ENCODE peak calls at places on chromosomes 5 and 9, in four cellular contexts. S, J, M and A are unnamed samples.

GRCh38 chr9:122857810-122858209 is 29.4 kb upstream of the PDCL start:
- DNase-seq in S (no peak), J (no peak), M (no peak), A (no peak)

GRCh38 chr5:6729400-6730310 is 16.4 kb downstream of the TENT4A start:
- DNase-seq in S (no peak), J (no peak), M (no peak), A (no peak)

GRCh38 chr9:1267141-1267570 is 217.0 kb downstream of the DMRT2 start:
- DNase-seq in S (no peak), J (no peak), M (no peak), A (no peak)

GRCh38 chr5:61881821-61882220 is 424.2 kb upstream of the KIF2A start:
- DNase-seq in S (no peak), J (no peak), M (no peak), A (no peak)

GRCh38 chr5:135462304-135462703 is 10.2 kb upstream of the TIFAB start:
- DNase-seq in S (peak; percentile 45), J (no peak), M (no peak), A (peak; percentile 37)

GRCh38 chr9:16154570-16155078 is 601.8 kb downstream of the CCDC171 start:
- DNase-seq in S (peak; percentile 37), J (no peak), M (no peak), A (no peak)

GRCh38 chr5:174752121-174752520 is 27.7 kb downstream of the MSX2 start:
- DNase-seq in S (no peak), J (no peak), M (no peak), A (no peak)

GRCh38 chr5:65808261-65808741 is 86.3 kb downstream of the NLN start:
- DNase-seq in S (no peak), J (no peak), M (no peak), A (no peak)

GRCh38 chr5:153222956-153223355 is 267.5 kb upstream of the GRIA1 start:
- DNase-seq in S (peak; percentile 27), J (no peak), M (no peak), A (no peak)

GRCh38 chr9:73683862-73684591 is 532.4 kb downstream of the ANXA1 start:
- DNase-seq in S (peak; percentile 39), J (no peak), M (no peak), A (no peak)
- TF ChIP-seq CTCF in S (peak; percentile 48), J (peak; percentile 34), M (peak; percentile 14), A (peak; percentile 75)

GRCh38 chr9:23851024-23851629 is 25.1 kb upstream of the ELAVL2 start:
- DNase-seq in S (no peak), J (no peak), M (no peak), A (peak; percentile 3)
- H3K4me3 ChIP-seq in S (no peak overlapping the region), J (peak overlapping the region; percentile 23), M (peak overlapping the region; percentile 32), A (peak overlapping the region; percentile 48)

GRCh38 chr5:54766748-54767147 is 218.6 kb downstream of the ESM1 start:
- DNase-seq in S (no peak), J (no peak), M (no peak), A (no peak)
- TF ChIP-seq CTCF in S (no peak), J (no peak), M (no peak), A (peak; percentile 27)

GRCh38 chr9:22343218-22343611 is 103.4 kb upstream of the DMRTA1 start:
- DNase-seq in S (no peak), J (no peak), M (no peak), A (no peak)
- H3K4me3 ChIP-seq in S (no peak overlapping the region), J (no peak overlapping the region), M (no peak overlapping the region), A (no peak overlapping the region)

GRCh38 chr5:32708949-32709348 is 2.2 kb upstream of the NPR3 start:
- DNase-seq in S (no peak), J (no peak), M (no peak), A (no peak)

GRCh38 chr5:32710859-32711692 is at the start of gene NPR3:
- DNase-seq in S (peak; percentile 62), J (no peak), M (peak; percentile 30), A (no peak)

GRCh38 chr5:32710335-32710858 is 724 bp upstream of the NPR3 start:
- DNase-seq in S (no peak), J (no peak), M (peak; percentile 51), A (no peak)

GRCh38 chr5:32711693-32712462 is 757 bp downstream of the NPR3 start:
- DNase-seq in S (peak; percentile 47), J (no peak), M (peak; percentile 20), A (no peak)

DNA sequence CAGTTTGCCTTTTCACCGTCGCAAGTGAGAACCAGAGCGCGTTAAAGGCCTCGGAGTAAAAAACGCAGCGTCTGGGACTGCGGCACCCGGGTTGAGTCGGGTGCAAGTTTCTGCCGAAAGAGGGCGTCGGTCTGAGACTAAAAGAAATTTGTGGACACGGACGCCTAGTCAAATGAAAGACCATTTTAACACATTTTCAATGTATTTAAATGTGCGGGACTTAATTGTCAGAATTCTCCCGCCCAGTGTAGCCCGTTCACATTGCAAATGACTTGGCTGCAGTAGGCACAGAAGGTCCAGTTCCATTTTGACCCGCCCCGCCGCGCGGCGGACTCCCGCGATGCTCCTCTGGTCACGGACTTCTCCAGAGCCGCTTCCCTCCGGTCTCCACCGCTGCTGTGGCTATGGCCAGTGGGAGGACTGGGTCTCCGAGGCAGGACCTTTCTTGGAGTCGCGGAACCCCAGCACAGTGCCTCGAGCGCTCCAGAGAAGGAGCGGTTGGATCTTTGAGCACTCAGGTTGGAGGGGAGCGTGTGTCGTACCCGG is 1.3 kb upstream of the NPR3 start:
- DNase-seq in S (peak; percentile 85), J (no peak), M (peak; percentile 58), A (no peak)
- TF ChIP-seq CTCF in S (peak; percentile 79), J (peak; percentile 42), M (peak; percentile 65), A (peak; percentile 71)

DNA sequence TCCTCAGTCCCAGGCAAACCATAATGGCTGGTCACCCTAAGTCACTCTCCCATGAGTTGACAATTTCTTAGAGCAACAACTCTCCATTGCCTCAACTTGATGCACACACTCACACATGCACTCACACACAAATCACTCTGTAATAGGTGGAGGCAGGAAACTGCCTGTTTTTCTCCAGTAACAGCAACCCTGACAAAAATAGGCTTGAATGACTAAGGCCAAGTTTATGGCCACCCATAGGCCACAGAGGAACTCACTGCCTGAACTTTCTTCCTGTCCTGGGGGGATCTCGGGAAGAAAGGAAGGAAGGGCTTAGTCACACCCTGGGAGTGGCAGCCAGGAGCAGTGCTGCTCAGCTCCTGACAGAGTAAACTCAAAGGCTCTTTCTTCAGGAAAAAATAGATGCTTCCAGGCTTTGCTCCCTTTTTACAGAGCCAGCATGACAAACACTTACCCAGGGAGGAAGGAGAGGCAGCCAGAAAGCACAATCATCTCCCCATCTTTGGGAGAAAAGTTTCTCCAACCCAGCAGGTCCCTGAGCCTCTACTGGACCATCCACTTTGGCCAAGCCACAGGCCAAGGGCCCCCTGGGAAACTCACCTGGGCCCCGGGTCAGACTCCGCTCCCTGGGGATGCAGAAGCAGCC is 368 bp downstream of the SH3TC2 start:
- DNase-seq in S (peak; percentile 47), J (no peak), M (peak; percentile 69), A (no peak)
- H3K4me3 ChIP-seq in S (no peak overlapping the region), J (no peak overlapping the region), M (no peak overlapping the region), A (no peak overlapping the region)

GRCh38 chr9:120868676-120869359 is 8.2 kb downstream of the PHF19 start:
- DNase-seq in S (peak; percentile 93), J (peak; percentile 99), M (peak; percentile 96), A (peak; percentile 93)
- TF ChIP-seq CTCF in S (peak; percentile 44), J (peak; percentile 52), M (peak; percentile 40), A (peak; percentile 63)

GRCh38 chr9:137875354-137875753 is 2.2 kb upstream of the CACNA1B start:
- DNase-seq in S (no peak), J (no peak), M (no peak), A (no peak)
- H3K4me3 ChIP-seq in S (no peak overlapping the region), J (no peak overlapping the region), M (no peak overlapping the region), A (no peak overlapping the region)

GRCh38 chr5:176725521-176725920 is 78.2 kb downstream of the TSPAN17 start:
- DNase-seq in S (no peak), J (no peak), M (no peak), A (peak; percentile 32)

GRCh38 chr5:176726746-176727527 is 79.7 kb downstream of the TSPAN17 start:
- DNase-seq in S (no peak), J (no peak), M (no peak), A (no peak)

GRCh38 chr5:176721509-176721908 is 74.2 kb downstream of the TSPAN17 start:
- DNase-seq in S (no peak), J (no peak), M (no peak), A (no peak)

GRCh38 chr5:176723440-176723839 is 76.2 kb downstream of the TSPAN17 start:
- DNase-seq in S (no peak), J (no peak), M (no peak), A (no peak)

DNA sequence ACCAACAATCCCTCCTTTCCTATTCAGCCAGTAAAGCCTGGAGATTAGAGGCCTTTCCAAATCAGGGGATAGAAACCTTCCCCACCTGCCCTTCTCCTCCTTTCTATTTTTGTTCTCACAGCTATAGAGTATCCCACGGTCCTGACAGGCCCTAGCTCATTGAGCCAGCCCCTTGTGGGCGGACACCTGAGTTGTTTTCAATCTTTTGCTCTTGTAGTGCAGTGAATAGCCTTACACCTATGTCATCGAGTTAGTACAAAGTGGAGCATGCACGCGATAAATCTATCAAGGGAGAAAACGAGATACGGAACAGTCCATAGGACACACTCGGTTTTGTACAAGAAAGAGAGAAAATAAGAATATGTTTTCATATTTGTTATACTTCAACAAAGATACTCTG is 77.2 kb downstream of the TSPAN17 start:
- DNase-seq in S (no peak), J (no peak), M (no peak), A (no peak)
- TF ChIP-seq CTCF in S (no peak), J (no peak), M (no peak), A (no peak)